ENCODE peak calls at places on chromosomes 13 and 19, in nine cellular contexts. One of them, this sample, is unnamed.

GRCh38 chr19:13441810-13442512 is 64.3 kb downstream of the CACNA1A start:
- DNase-seq in CD8-positive, alpha-beta memory T cell: peak; percentile 46
- DNase-seq in NCI-H2081: no peak
- DNase-seq in GM12892: peak; percentile 29
- DNase-seq in AG08395: peak; percentile 66
- DNase-seq in neural crest cell: peak; percentile 73
- DNase-seq in GM12891: peak; percentile 25
- DNase-seq in hypothalamus: no peak
- DNase-seq in amniotic stem cell: no peak
- DNase-seq in this sample: peak; percentile 25

GRCh38 chr19:55141696-55142095 is 7.3 kb downstream of the TNNT1 start:
- DNase-seq in GM12891: no peak
- DNase-seq in AG08395: no peak
- DNase-seq in CD8-positive, alpha-beta memory T cell: no peak
- DNase-seq in NCI-H2081: no peak
- DNase-seq in hypothalamus: no peak
- DNase-seq in GM12892: no peak
- DNase-seq in neural crest cell: no peak
- DNase-seq in amniotic stem cell: no peak
- DNase-seq in this sample: no peak

GRCh38 chr13:33918199-33918932 is 100.4 kb downstream of the RFC3 start:
- DNase-seq in GM12892: no peak
- DNase-seq in amniotic stem cell: peak; percentile 64
- DNase-seq in AG08395: peak; percentile 85
- DNase-seq in hypothalamus: no peak
- DNase-seq in neural crest cell: no peak
- DNase-seq in GM12891: no peak
- DNase-seq in NCI-H2081: no peak
- DNase-seq in CD8-positive, alpha-beta memory T cell: no peak
- DNase-seq in this sample: peak; percentile 28

GRCh38 chr13:62678039-62678438 is 1262.4 kb upstream of the PCDH20 start:
- DNase-seq in GM12892: no peak
- DNase-seq in hypothalamus: no peak
- DNase-seq in CD8-positive, alpha-beta memory T cell: no peak
- DNase-seq in amniotic stem cell: no peak
- DNase-seq in NCI-H2081: no peak
- DNase-seq in GM12891: no peak
- DNase-seq in neural crest cell: no peak
- DNase-seq in AG08395: no peak
- DNase-seq in this sample: no peak

GRCh38 chr13:51323824-51324511 is 15.5 kb upstream of the SERPINE3 start:
- DNase-seq in NCI-H2081: no peak
- DNase-seq in CD8-positive, alpha-beta memory T cell: no peak
- DNase-seq in hypothalamus: no peak
- DNase-seq in amniotic stem cell: no peak
- DNase-seq in GM12892: no peak
- DNase-seq in GM12891: no peak
- DNase-seq in neural crest cell: no peak
- DNase-seq in AG08395: no peak
- DNase-seq in this sample: no peak

GRCh38 chr13:75372517-75372916 is 109.5 kb downstream of the TBC1D4 start:
- DNase-seq in AG08395: peak; percentile 53
- DNase-seq in GM12891: no peak
- DNase-seq in amniotic stem cell: peak; percentile 32
- DNase-seq in NCI-H2081: no peak
- DNase-seq in CD8-positive, alpha-beta memory T cell: no peak
- DNase-seq in GM12892: no peak
- DNase-seq in hypothalamus: no peak
- DNase-seq in neural crest cell: peak; percentile 15
- DNase-seq in this sample: peak; percentile 33

GRCh38 chr19:46782355-46783019 is 5.9 kb downstream of the SLC1A5 start:
- DNase-seq in NCI-H2081: no peak
- DNase-seq in amniotic stem cell: no peak
- DNase-seq in GM12891: no peak
- DNase-seq in GM12892: no peak
- DNase-seq in neural crest cell: no peak
- DNase-seq in AG08395: no peak
- DNase-seq in hypothalamus: no peak
- DNase-seq in CD8-positive, alpha-beta memory T cell: no peak
- DNase-seq in this sample: no peak

GRCh38 chr19:49097453-49098288 is 12.4 kb downstream of the SNRNP70 start:
- DNase-seq in AG08395: peak; percentile 88
- DNase-seq in GM12892: peak; percentile 70
- DNase-seq in CD8-positive, alpha-beta memory T cell: peak; percentile 84
- DNase-seq in amniotic stem cell: peak; percentile 50
- DNase-seq in hypothalamus: peak; percentile 31
- DNase-seq in GM12891: peak; percentile 72
- DNase-seq in neural crest cell: peak; percentile 79
- DNase-seq in NCI-H2081: peak; percentile 75
- DNase-seq in this sample: peak; percentile 69

GRCh38 chr13:34294483-34295129 is 476.7 kb downstream of the RFC3 start:
- DNase-seq in amniotic stem cell: no peak
- DNase-seq in GM12892: no peak
- DNase-seq in NCI-H2081: no peak
- DNase-seq in neural crest cell: no peak
- DNase-seq in GM12891: no peak
- DNase-seq in CD8-positive, alpha-beta memory T cell: no peak
- DNase-seq in hypothalamus: no peak
- DNase-seq in AG08395: peak; percentile 12
- DNase-seq in this sample: no peak

GRCh38 chr19:38224014-38224862 is at the start of gene DPF1:
- DNase-seq in neural crest cell: peak; percentile 84
- DNase-seq in CD8-positive, alpha-beta memory T cell: peak; percentile 54
- DNase-seq in AG08395: peak; percentile 94
- DNase-seq in hypothalamus: peak; percentile 41
- DNase-seq in GM12891: peak; percentile 93
- DNase-seq in GM12892: peak; percentile 93
- DNase-seq in NCI-H2081: peak; percentile 86
- DNase-seq in amniotic stem cell: peak; percentile 26
- DNase-seq in this sample: peak; percentile 34

GRCh38 chr13:92354583-92354982 is 872.0 kb upstream of the GPC6 start:
- DNase-seq in neural crest cell: no peak
- DNase-seq in amniotic stem cell: no peak
- DNase-seq in hypothalamus: no peak
- DNase-seq in AG08395: no peak
- DNase-seq in CD8-positive, alpha-beta memory T cell: no peak
- DNase-seq in GM12891: no peak
- DNase-seq in GM12892: no peak
- DNase-seq in NCI-H2081: no peak
- DNase-seq in this sample: no peak

GRCh38 chr13:41028051-41028450 is 8.9 kb upstream of the ELF1 start:
- DNase-seq in GM12891: no peak
- DNase-seq in amniotic stem cell: no peak
- DNase-seq in CD8-positive, alpha-beta memory T cell: no peak
- DNase-seq in AG08395: no peak
- DNase-seq in NCI-H2081: no peak
- DNase-seq in GM12892: no peak
- DNase-seq in hypothalamus: no peak
- DNase-seq in neural crest cell: no peak
- DNase-seq in this sample: no peak

GRCh38 chr19:55341191-55342043 is 1.7 kb downstream of the KMT5C start:
- DNase-seq in neural crest cell: peak; percentile 50
- DNase-seq in hypothalamus: no peak
- DNase-seq in NCI-H2081: peak; percentile 76
- DNase-seq in GM12891: peak; percentile 92
- DNase-seq in GM12892: peak; percentile 94
- DNase-seq in amniotic stem cell: no peak
- DNase-seq in CD8-positive, alpha-beta memory T cell: no peak
- DNase-seq in AG08395: peak; percentile 93
- DNase-seq in this sample: no peak

GRCh38 chr19:10602330-10603083 is 15.4 kb upstream of the AP1M2 start:
- DNase-seq in AG08395: peak; percentile 98
- DNase-seq in GM12891: peak; percentile 92
- DNase-seq in GM12892: peak; percentile 94
- DNase-seq in neural crest cell: peak; percentile 75
- DNase-seq in CD8-positive, alpha-beta memory T cell: peak; percentile 90
- DNase-seq in NCI-H2081: peak; percentile 70
- DNase-seq in amniotic stem cell: peak; percentile 27
- DNase-seq in hypothalamus: peak; percentile 57
- DNase-seq in this sample: peak; percentile 50

GRCh38 chr19:17002455-17002854 is 24.2 kb downstream of the CPAMD8 start:
- DNase-seq in hypothalamus: no peak
- DNase-seq in GM12892: no peak
- DNase-seq in NCI-H2081: no peak
- DNase-seq in CD8-positive, alpha-beta memory T cell: no peak
- DNase-seq in amniotic stem cell: no peak
- DNase-seq in GM12891: no peak
- DNase-seq in neural crest cell: no peak
- DNase-seq in AG08395: no peak
- DNase-seq in this sample: no peak

GRCh38 chr13:23899555-23899954 is 2.3 kb upstream of the C1QTNF9B start:
- DNase-seq in hypothalamus: no peak
- DNase-seq in GM12891: no peak
- DNase-seq in AG08395: peak; percentile 24
- DNase-seq in NCI-H2081: peak; percentile 10
- DNase-seq in neural crest cell: peak; percentile 36
- DNase-seq in CD8-positive, alpha-beta memory T cell: no peak
- DNase-seq in GM12892: no peak
- DNase-seq in amniotic stem cell: peak; percentile 29
- DNase-seq in this sample: no peak

GRCh38 chr13:25738342-25738771 is 313.5 kb downstream of the SHISA2 start:
- DNase-seq in GM12891: no peak
- DNase-seq in hypothalamus: no peak
- DNase-seq in neural crest cell: no peak
- DNase-seq in GM12892: no peak
- DNase-seq in CD8-positive, alpha-beta memory T cell: no peak
- DNase-seq in AG08395: peak; percentile 20
- DNase-seq in amniotic stem cell: no peak
- DNase-seq in NCI-H2081: peak; percentile 19
- DNase-seq in this sample: no peak

GRCh38 chr19:49339364-49340068 is 4.3 kb downstream of the CD37 start:
- DNase-seq in NCI-H2081: no peak
- DNase-seq in CD8-positive, alpha-beta memory T cell: no peak
- DNase-seq in GM12891: no peak
- DNase-seq in AG08395: peak; percentile 94
- DNase-seq in hypothalamus: peak; percentile 22
- DNase-seq in amniotic stem cell: no peak
- DNase-seq in neural crest cell: peak; percentile 50
- DNase-seq in GM12892: no peak
- DNase-seq in this sample: peak; percentile 44

GRCh38 chr13:95603887-95604533 is 40.5 kb downstream of the DZIP1 start:
- DNase-seq in GM12891: no peak
- DNase-seq in AG08395: no peak
- DNase-seq in CD8-positive, alpha-beta memory T cell: no peak
- DNase-seq in amniotic stem cell: no peak
- DNase-seq in GM12892: no peak
- DNase-seq in hypothalamus: no peak
- DNase-seq in NCI-H2081: no peak
- DNase-seq in neural crest cell: no peak
- DNase-seq in this sample: peak; percentile 14

GRCh38 chr13:89567025-89567424 is 1780.5 kb upstream of the MIR17HG start:
- DNase-seq in NCI-H2081: no peak
- DNase-seq in GM12892: no peak
- DNase-seq in GM12891: no peak
- DNase-seq in hypothalamus: no peak
- DNase-seq in amniotic stem cell: no peak
- DNase-seq in AG08395: no peak
- DNase-seq in neural crest cell: no peak
- DNase-seq in CD8-positive, alpha-beta memory T cell: no peak
- DNase-seq in this sample: no peak

GRCh38 chr13:50276550-50276949 is 261.3 kb downstream of the KCNRG start:
- DNase-seq in amniotic stem cell: no peak
- DNase-seq in AG08395: no peak
- DNase-seq in CD8-positive, alpha-beta memory T cell: no peak
- DNase-seq in neural crest cell: no peak
- DNase-seq in GM12892: no peak
- DNase-seq in GM12891: no peak
- DNase-seq in NCI-H2081: no peak
- DNase-seq in hypothalamus: no peak
- DNase-seq in this sample: no peak